ENCODE peak calls at places on chromosomes 13 and 19, in four cellular contexts. One of them, this sample, is unnamed.

GRCh38 chr13:30863231-30863630 is 42.8 kb upstream of the MEDAG start:
- DNase-seq in retina: no peak
- DNase-seq in activated T-cell treated with anti-CD3 and anti-CD28 coated beads for 48 hours: no peak
- DNase-seq in stimulated activated CD8-positive, alpha-beta memory T cell treated with anti-CD3 and anti-CD28 coated beads, Interleukin-4, amount 100 ng/mL, for 24 hours: no peak
- DNase-seq in this sample: no peak

GRCh38 chr13:99310382-99311031 is 3.3 kb upstream of the GPR183 start:
- DNase-seq in retina: no peak
- DNase-seq in activated T-cell treated with anti-CD3 and anti-CD28 coated beads for 48 hours: no peak
- DNase-seq in stimulated activated CD8-positive, alpha-beta memory T cell treated with anti-CD3 and anti-CD28 coated beads, Interleukin-4, amount 100 ng/mL, for 24 hours: no peak
- DNase-seq in this sample: no peak

GRCh38 chr19:20367811-20368294 is 197.7 kb downstream of the ZNF737 start:
- DNase-seq in retina: peak
- DNase-seq in activated T-cell treated with anti-CD3 and anti-CD28 coated beads for 48 hours: no peak
- DNase-seq in stimulated activated CD8-positive, alpha-beta memory T cell treated with anti-CD3 and anti-CD28 coated beads, Interleukin-4, amount 100 ng/mL, for 24 hours: no peak
- DNase-seq in this sample: no peak

GRCh38 chr13:24043590-24044350 is 116.8 kb upstream of the SPATA13 start:
- DNase-seq in retina: no peak
- DNase-seq in activated T-cell treated with anti-CD3 and anti-CD28 coated beads for 48 hours: no peak
- DNase-seq in stimulated activated CD8-positive, alpha-beta memory T cell treated with anti-CD3 and anti-CD28 coated beads, Interleukin-4, amount 100 ng/mL, for 24 hours: no peak
- DNase-seq in this sample: no peak

GRCh38 chr13:27082325-27082724 is 89.3 kb downstream of the USP12 start:
- DNase-seq in retina: no peak
- DNase-seq in activated T-cell treated with anti-CD3 and anti-CD28 coated beads for 48 hours: no peak
- DNase-seq in stimulated activated CD8-positive, alpha-beta memory T cell treated with anti-CD3 and anti-CD28 coated beads, Interleukin-4, amount 100 ng/mL, for 24 hours: no peak
- DNase-seq in this sample: no peak

GRCh38 chr19:8484331-8484894 is 18.0 kb downstream of the PRAM1 start:
- DNase-seq in retina: no peak
- DNase-seq in activated T-cell treated with anti-CD3 and anti-CD28 coated beads for 48 hours: no peak
- DNase-seq in stimulated activated CD8-positive, alpha-beta memory T cell treated with anti-CD3 and anti-CD28 coated beads, Interleukin-4, amount 100 ng/mL, for 24 hours: no peak
- DNase-seq in this sample: no peak

GRCh38 chr13:113836917-113837553 is 26.8 kb downstream of the GAS6 start:
- DNase-seq in retina: no peak
- DNase-seq in activated T-cell treated with anti-CD3 and anti-CD28 coated beads for 48 hours: no peak
- DNase-seq in stimulated activated CD8-positive, alpha-beta memory T cell treated with anti-CD3 and anti-CD28 coated beads, Interleukin-4, amount 100 ng/mL, for 24 hours: no peak
- DNase-seq in this sample: no peak

GRCh38 chr19:12331211-12331941 is 2.1 kb downstream of the ZNF563 start:
- DNase-seq in retina: peak
- DNase-seq in activated T-cell treated with anti-CD3 and anti-CD28 coated beads for 48 hours: peak
- DNase-seq in stimulated activated CD8-positive, alpha-beta memory T cell treated with anti-CD3 and anti-CD28 coated beads, Interleukin-4, amount 100 ng/mL, for 24 hours: peak
- DNase-seq in this sample: no peak

GRCh38 chr19:40565355-40565754 is 11.3 kb upstream of the SHKBP1 start:
- DNase-seq in retina: no peak
- DNase-seq in activated T-cell treated with anti-CD3 and anti-CD28 coated beads for 48 hours: no peak
- DNase-seq in stimulated activated CD8-positive, alpha-beta memory T cell treated with anti-CD3 and anti-CD28 coated beads, Interleukin-4, amount 100 ng/mL, for 24 hours: no peak
- DNase-seq in this sample: no peak

GRCh38 chr19:903266-903797 is 9.7 kb downstream of the R3HDM4 start:
- DNase-seq in retina: peak
- DNase-seq in activated T-cell treated with anti-CD3 and anti-CD28 coated beads for 48 hours: no peak
- DNase-seq in stimulated activated CD8-positive, alpha-beta memory T cell treated with anti-CD3 and anti-CD28 coated beads, Interleukin-4, amount 100 ng/mL, for 24 hours: no peak
- DNase-seq in this sample: no peak

GRCh38 chr13:36530050-36530789 is 97.9 kb downstream of the CCNA1 start:
- DNase-seq in retina: no peak
- DNase-seq in activated T-cell treated with anti-CD3 and anti-CD28 coated beads for 48 hours: no peak
- DNase-seq in stimulated activated CD8-positive, alpha-beta memory T cell treated with anti-CD3 and anti-CD28 coated beads, Interleukin-4, amount 100 ng/mL, for 24 hours: no peak
- DNase-seq in this sample: no peak

This sample was measured in glomerular endothelial cell.